ENCODE peak calls at places on chromosomes 16 and 17, in seven cellular contexts. G is RWPE1; I is activated T-helper 1 cell treated with anti-CD3 and anti-CD28 coated beads, Interleukin-12 subunit alpha, Interleukin-12 subunit beta, Interleukin-2, Interleukin-4 antibody, amounts not matched to agents 30 ng/mL and 10 ng/mL and 1 ng/mL, durations not matched to agents 14 hours and 24 hours and 36 hours; X is fibroblast of the aortic adventitia; J is NCI-H2107; W is HEK293T; S is HCEC 1CT. U is an unnamed sample.

GRCh38 chr17:74245145-74245817 is 28.8 kb upstream of the DNAI2 start:
- DNase-seq in G (no peak), I (no peak), X (no peak), J (no peak), W (no peak), S (no peak), U (no peak)

GRCh38 chr16:15782573-15783365 is 74.1 kb downstream of the MYH11 start:
- DNase-seq in G (no peak), I (no peak), X (no peak), J (no peak), W (no peak), S (no peak), U (no peak)

GRCh38 chr17:70022175-70022574 is 52.9 kb upstream of the KCNJ16 start:
- DNase-seq in G (no peak), I (no peak), X (peak), J (no peak), W (no peak), S (no peak), U (no peak)

GRCh38 chr17:37792787-37793186 is 47.9 kb upstream of the HNF1B start:
- DNase-seq in G (no peak), I (no peak), X (no peak), J (no peak), W (no peak), S (peak), U (peak)

GRCh38 chr17:7634384-7634783 is 4.4 kb downstream of the SHBG start:
- DNase-seq in G (peak), I (no peak), X (peak), J (no peak), W (peak), S (peak), U (no peak)

GRCh38 chr17:65774787-65775186 is 213.3 kb upstream of the AXIN2 start:
- DNase-seq in G (no peak), I (no peak), X (no peak), J (no peak), W (no peak), S (no peak), U (no peak)

GRCh38 chr17:17837966-17838962 is 1.5 kb upstream of the SREBF1 start:
- DNase-seq in G (no peak), I (no peak), X (peak), J (no peak), W (no peak), S (peak), U (no peak)

GRCh38 chr16:28820016-28820415 is 2.8 kb upstream of the ATXN2L start:
- DNase-seq in G (no peak), I (no peak), X (no peak), J (no peak), W (no peak), S (no peak), U (peak)

GRCh38 chr16:28538733-28539596 is at the start of gene NUPR1:
- DNase-seq in G (peak), I (no peak), X (peak), J (no peak), W (peak), S (peak), U (peak)

GRCh38 chr16:67391424-67392300 is 1.6 kb downstream of the TPPP3 start:
- DNase-seq in G (no peak), I (no peak), X (no peak), J (no peak), W (no peak), S (no peak), U (no peak)

GRCh38 chr17:4539025-4539424 is 16.2 kb downstream of the MYBBP1A start:
- DNase-seq in G (no peak), I (no peak), X (no peak), J (no peak), W (no peak), S (no peak), U (no peak)

GRCh38 chr16:75244225-75244792 is 7.1 kb downstream of the BCAR1 start:
- DNase-seq in G (no peak), I (no peak), X (peak), J (no peak), W (no peak), S (peak), U (no peak)

GRCh38 chr17:80992077-80992947 is 671 bp downstream of the CHMP6 start:
- DNase-seq in G (no peak), I (no peak), X (no peak), J (no peak), W (no peak), S (no peak), U (no peak)

GRCh38 chr17:73748521-73748920 is 104.3 kb upstream of the SDK2 start:
- DNase-seq in G (no peak), I (no peak), X (no peak), J (peak), W (no peak), S (no peak), U (no peak)

GRCh38 chr17:69414408-69415274 is at the start of gene MAP2K6:
- DNase-seq in G (peak), I (peak), X (peak), J (peak), W (peak), S (peak), U (peak)

GRCh38 chr17:65588194-65588808 is 26.9 kb upstream of the AXIN2 start:
- DNase-seq in G (no peak), I (no peak), X (peak), J (no peak), W (no peak), S (no peak), U (no peak)

GRCh38 chr17:50424246-50425000 is 1.6 kb upstream of the ACSF2 start:
- DNase-seq in G (no peak), I (no peak), X (no peak), J (no peak), W (no peak), S (no peak), U (no peak)

GRCh38 chr17:27551701-27552466 is 79.1 kb upstream of the LGALS9 start:
- DNase-seq in G (peak), I (no peak), X (no peak), J (no peak), W (no peak), S (no peak), U (peak)

GRCh38 chr16:88972349-88972748 is 4.7 kb downstream of the CBFA2T3 start:
- DNase-seq in G (no peak), I (no peak), X (no peak), J (no peak), W (no peak), S (no peak), U (no peak)

GRCh38 chr17:73234746-73235145 is 26.9 kb downstream of the CPSF4L start:
- DNase-seq in G (no peak), I (no peak), X (no peak), J (no peak), W (no peak), S (no peak), U (no peak)

GRCh38 chr16:88649924-88650748 is 717 bp downstream of the CYBA start:
- DNase-seq in G (no peak), I (peak), X (no peak), J (no peak), W (no peak), S (no peak), U (peak)

GRCh38 chr16:90019543-90020259 is 445 bp upstream of the DBNDD1 start:
- DNase-seq in G (no peak), I (peak), X (peak), J (peak), W (peak), S (peak), U (peak)

GRCh38 chr16:56641166-56641565 is 2.7 kb downstream of the MT1A start:
- DNase-seq in G (no peak), I (no peak), X (no peak), J (no peak), W (no peak), S (no peak), U (no peak)

GRCh38 chr16:85989376-85989775 is 90.4 kb downstream of the IRF8 start:
- DNase-seq in G (no peak), I (no peak), X (no peak), J (no peak), W (no peak), S (no peak), U (no peak)

GRCh38 chr17:40355804-40356758 is 8.5 kb downstream of the GJD3 start:
- DNase-seq in G (no peak), I (no peak), X (no peak), J (no peak), W (no peak), S (no peak), U (no peak)

GRCh38 chr17:28405632-28406477 is at the start of gene SLC46A1:
- DNase-seq in G (peak), I (peak), X (peak), J (no peak), W (peak), S (no peak), U (peak)

GRCh38 chr17:58575511-58575910 is 61.1 kb upstream of the MTMR4 start:
- DNase-seq in G (peak), I (no peak), X (peak), J (no peak), W (no peak), S (peak), U (peak)

GRCh38 chr17:58572846-58573245 is 58.4 kb upstream of the MTMR4 start:
- DNase-seq in G (no peak), I (no peak), X (no peak), J (no peak), W (no peak), S (no peak), U (no peak)

GRCh38 chr16:76535-77272 is 1.3 kb upstream of the MPG start:
- DNase-seq in G (peak), I (no peak), X (peak), J (no peak), W (no peak), S (peak), U (peak)

GRCh38 chr16:65154321-65154720 is 32.5 kb upstream of the CDH11 start:
- DNase-seq in G (no peak), I (no peak), X (no peak), J (no peak), W (no peak), S (no peak), U (peak)

GRCh38 chr16:21126518-21126917 is 24.1 kb downstream of the DNAH3 start:
- DNase-seq in G (no peak), I (no peak), X (no peak), J (no peak), W (no peak), S (no peak), U (no peak)

GRCh38 chr17:13002761-13003453 is 14.9 kb downstream of the ELAC2 start:
- DNase-seq in G (peak), I (no peak), X (peak), J (peak), W (peak), S (peak), U (peak)

GRCh38 chr16:2904922-2905240 is 6.8 kb upstream of the FLYWCH1 start:
- DNase-seq in G (no peak), I (no peak), X (no peak), J (no peak), W (no peak), S (no peak), U (peak)